ENCODE peak calls at places on chromosomes 2 and 18, in eight cellular contexts. W, A, I, N, V, R, L and X are unnamed samples.

GRCh38 chr18:47779381-47779780 is 151.1 kb downstream of the SMAD2 start:
- DNase-seq in N (no peak), V (no peak), I (no peak), W (no peak), R (no peak), L (no peak), A (no peak), X (no peak)

GRCh38 chr2:141508806-141509595 is 621.8 kb downstream of the LRP1B start:
- DNase-seq in L (no peak), A (no peak), I (no peak), W (no peak), R (no peak), N (no peak), V (no peak), X (no peak)

GRCh38 chr2:234251326-234252271 is 201.1 kb downstream of the SPP2 start:
- DNase-seq in A (no peak), I (no peak), V (peak; percentile 93), R (no peak), W (peak; percentile 48), N (no peak), L (no peak), X (no peak)

GRCh38 chr2:235303499-235304291 is 190.1 kb upstream of the AGAP1 start:
- DNase-seq in I (no peak), R (no peak), A (no peak), N (no peak), L (no peak), W (no peak), V (no peak), X (no peak)

GRCh38 chr2:178301595-178302324 is 107.4 kb downstream of the OSBPL6 start:
- DNase-seq in I (no peak), R (no peak), V (no peak), N (no peak), L (no peak), A (no peak), W (no peak), X (no peak)

GRCh38 chr18:39788395-39788794 is 2166.6 kb upstream of the PIK3C3 start:
- DNase-seq in W (no peak), A (no peak), N (no peak), I (no peak), R (no peak), L (no peak), V (no peak), X (no peak)

GRCh38 chr18:49915352-49915751 is 102.0 kb upstream of the ACAA2 start:
- DNase-seq in I (no peak), N (no peak), W (no peak), A (no peak), R (no peak), V (no peak), L (no peak), X (no peak)

GRCh38 chr18:61605376-61606067 is 272.3 kb downstream of the CDH20 start:
- DNase-seq in L (no peak), N (no peak), A (no peak), W (no peak), R (no peak), I (no peak), V (no peak), X (no peak)

GRCh38 chr18:40867452-40867851 is 1087.6 kb upstream of the PIK3C3 start:
- DNase-seq in A (no peak), R (no peak), N (no peak), V (no peak), L (no peak), W (no peak), I (no peak), X (no peak)

GRCh38 chr18:64238076-64238475 is 89.2 kb upstream of the LINC00305 start:
- DNase-seq in R (no peak), A (no peak), W (no peak), V (no peak), N (no peak), I (no peak), L (no peak), X (no peak)

DNA sequence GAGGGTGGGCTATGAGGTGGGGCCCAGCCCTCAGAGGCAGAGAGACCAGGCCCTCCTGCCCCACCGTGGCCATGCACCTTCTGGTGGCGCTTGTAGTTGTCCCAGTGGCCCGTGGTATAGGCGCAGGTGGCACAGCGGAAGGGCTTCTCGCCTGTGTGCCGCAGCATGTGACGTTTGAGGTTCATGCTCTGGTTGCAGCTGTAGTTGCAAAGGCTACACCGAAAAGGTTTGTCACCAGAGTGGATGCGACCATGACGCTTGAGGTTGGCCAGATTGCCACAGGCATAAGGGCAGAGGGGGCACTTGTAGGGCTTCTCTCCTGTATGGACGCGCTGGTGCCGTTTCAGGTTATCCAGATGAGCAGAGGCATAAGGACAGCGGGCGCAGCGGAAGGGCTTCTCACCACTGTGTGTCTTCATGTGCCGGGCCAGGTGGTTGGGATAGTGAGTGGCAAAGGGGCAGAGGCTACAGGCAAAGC is 2.9 kb downstream of the ZNF513 start:
- DNase-seq in N (no peak), W (no peak), V (no peak), A (no peak), R (no peak), I (no peak), L (no peak), X (no peak)
- TF ChIP-seq POLR2AphosphoS5 in N (peak; percentile 51), W (no peak), V (no peak), A (peak; percentile 56), R (peak; percentile 30), I (no peak), L (no peak), X (peak; percentile 61)

GRCh38 chr2:231462729-231463465 is 1.4 kb downstream of the NCL start:
- DNase-seq in N (no peak), R (no peak), V (no peak), I (no peak), L (no peak), A (peak; percentile 25), W (no peak), X (no peak)
- TF ChIP-seq POLR2AphosphoS5 in N (no peak), R (no peak), V (no peak), I (no peak), L (no peak), A (no peak), W (no peak), X (no peak)

DNA sequence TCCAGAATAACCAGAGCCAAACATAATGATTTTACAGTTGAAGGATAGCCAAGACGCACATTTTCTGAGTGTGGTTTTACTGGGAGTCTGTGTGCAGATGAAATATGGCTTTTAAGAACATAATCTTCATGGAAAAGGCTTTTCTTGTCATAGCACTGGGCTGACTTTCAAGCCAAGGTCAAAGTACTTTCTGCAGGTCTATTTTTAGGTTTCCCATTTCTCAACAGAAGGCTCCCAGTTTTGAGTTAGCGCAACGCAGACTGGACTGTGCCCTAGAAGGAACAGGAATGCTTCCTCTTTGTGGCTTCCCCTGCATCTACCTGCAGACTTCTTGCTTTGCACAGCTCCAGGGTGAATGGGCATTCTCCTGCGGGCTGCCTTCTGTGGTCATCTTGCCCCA is 92.3 kb upstream of the UPP2 start:
- DNase-seq in I (no peak), N (no peak), V (no peak), A (no peak), W (no peak), L (no peak), R (no peak), X (no peak)
- TF ChIP-seq POLR2AphosphoS5 in I (no peak), N (no peak), V (no peak), A (no peak), W (no peak), L (no peak), R (no peak), X (no peak)

GRCh38 chr18:8800445-8800844 is 95.1 kb downstream of the MTCL1 start:
- DNase-seq in N (peak; percentile 73), L (no peak), I (no peak), W (no peak), V (peak; percentile 28), A (no peak), R (no peak), X (no peak)
- TF ChIP-seq POLR2AphosphoS5 in N (peak; percentile 32), L (peak; percentile 65), I (no peak), W (peak; percentile 58), V (peak; percentile 60), A (no peak), R (peak; percentile 75), X (no peak)

DNA sequence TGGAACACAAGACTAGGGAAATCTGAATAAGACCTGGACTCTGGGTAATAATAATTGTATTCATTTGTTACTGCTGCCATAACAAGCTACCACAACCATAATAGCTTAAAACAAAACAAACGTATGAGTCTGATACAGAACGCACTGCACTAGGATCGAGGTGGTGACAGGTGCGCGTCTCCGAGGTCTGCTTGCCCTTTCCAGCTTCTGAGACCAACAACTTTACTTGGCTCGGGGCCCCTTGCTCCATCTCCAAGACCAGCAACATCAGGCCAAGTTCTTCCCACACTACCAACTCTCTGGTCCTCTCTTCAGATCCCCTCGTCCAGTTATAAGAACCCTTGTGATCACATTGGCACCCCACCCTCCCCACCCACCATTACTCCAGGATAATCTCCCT is 42.8 kb downstream of the TBC1D8 start:
- DNase-seq in V (no peak), N (no peak), R (no peak), I (no peak), L (no peak), A (no peak), W (no peak), X (no peak)
- TF ChIP-seq POLR2AphosphoS5 in V (no peak), N (no peak), R (no peak), I (no peak), L (no peak), A (no peak), W (no peak), X (no peak)

GRCh38 chr2:70767094-70767698 is 804 bp downstream of the ADD2 start:
- DNase-seq in W (no peak), R (no peak), I (no peak), L (peak; percentile 85), V (no peak), A (no peak), N (no peak), X (no peak)
- TF ChIP-seq POLR2AphosphoS5 in W (no peak), R (no peak), I (no peak), L (no peak), V (no peak), A (no peak), N (no peak), X (no peak)

GRCh38 chr2:205797866-205798265 is 115.6 kb downstream of the NRP2 start:
- DNase-seq in V (no peak), N (no peak), I (no peak), A (no peak), W (no peak), L (no peak), R (no peak), X (no peak)
- TF ChIP-seq POLR2AphosphoS5 in V (no peak), N (no peak), I (no peak), A (no peak), W (no peak), L (no peak), R (no peak), X (no peak)